ENCODE peak calls at places on chromosomes 5 and 9, in nine cellular contexts. Z is left lobe of liver, D is body of pancreas, A is NCI-H187 treated with DMSO at 0.1 percent for 48 hours, M is PC-3, F is left colon, C is HTR-8/SVneo, W is LoVo, O is cardiac muscle cell. X is an unnamed sample.

GRCh38 chr9:20508242-20508641 is 114.1 kb downstream of the MLLT3 start:
- DNase-seq in M (no peak), A (no peak), D (no peak), Z (no peak), C (no peak), F (no peak), O (no peak), W (no peak), X (peak)

GRCh38 chr5:78116167-78116566 is 178.3 kb downstream of the AP3B1 start:
- DNase-seq in W (no peak), C (no peak), M (no peak), A (no peak), Z (no peak), F (no peak), O (no peak), D (no peak), X (no peak)

GRCh38 chr5:1171340-1171941 is 30.0 kb upstream of the SLC6A19 start:
- DNase-seq in C (peak), A (no peak), F (no peak), D (peak), Z (no peak), M (peak), O (peak), W (no peak), X (no peak)

GRCh38 chr5:74334034-74334433 is 306.5 kb downstream of the ENC1 start:
- DNase-seq in C (no peak), D (no peak), Z (no peak), W (no peak), A (no peak), O (no peak), M (no peak), F (no peak), X (no peak)

GRCh38 chr5:68342693-68343092 is 127.1 kb downstream of the PIK3R1 start:
- DNase-seq in F (no peak), M (no peak), D (no peak), W (no peak), C (no peak), O (no peak), A (no peak), Z (no peak), X (no peak)

GRCh38 chr5:174571662-174572397 is 152.6 kb upstream of the MSX2 start:
- DNase-seq in M (peak), F (peak), Z (peak), C (peak), O (peak), W (peak), D (peak), A (no peak), X (no peak)

GRCh38 chr9:131590449-131590848 is 45.1 kb downstream of the PRRT1B start:
- DNase-seq in W (no peak), C (no peak), D (no peak), O (no peak), F (no peak), M (no peak), A (no peak), Z (no peak), X (peak)

GRCh38 chr9:134304306-134304705 is 21.9 kb upstream of the RXRA start:
- DNase-seq in M (no peak), C (no peak), Z (no peak), F (no peak), O (no peak), W (no peak), A (no peak), D (no peak), X (no peak)

GRCh38 chr9:108478871-108479332 is 376.9 kb downstream of the ACTL7B start:
- DNase-seq in O (peak), Z (no peak), D (no peak), W (no peak), M (peak), C (peak), A (no peak), F (no peak), X (no peak)

GRCh38 chr9:36298566-36298965 is 40.3 kb upstream of the GNE start:
- DNase-seq in C (peak), D (no peak), A (no peak), F (no peak), M (no peak), Z (no peak), W (no peak), O (peak), X (no peak)

GRCh38 chr9:28378236-28378635 is 805.0 kb upstream of the C9orf72 start:
- DNase-seq in C (no peak), F (no peak), W (no peak), D (no peak), O (peak), Z (no peak), M (no peak), A (no peak), X (no peak)

GRCh38 chr5:176652136-176652535 is 4.9 kb downstream of the TSPAN17 start:
- DNase-seq in D (no peak), F (no peak), Z (no peak), W (no peak), A (no peak), C (no peak), M (no peak), O (no peak), X (no peak)

GRCh38 chr9:81393985-81394811 is 295.1 kb downstream of the TLE1 start:
- DNase-seq in D (no peak), F (no peak), O (no peak), C (no peak), M (no peak), Z (peak), A (no peak), W (no peak), X (no peak)

GRCh38 chr5:72412283-72413055 is 92.3 kb downstream of the PTCD2 start:
- DNase-seq in F (no peak), C (peak), Z (no peak), M (peak), W (no peak), A (no peak), O (peak), D (no peak), X (no peak)

GRCh38 chr5:179146277-179146676 is 86.1 kb downstream of the ZNF354C start:
- DNase-seq in M (no peak), A (no peak), W (no peak), D (no peak), Z (no peak), C (no peak), O (no peak), F (no peak), X (no peak)

GRCh38 chr9:76756273-76756650 is 8.0 kb upstream of the PCA3 start:
- DNase-seq in F (peak), C (peak), M (peak), A (peak), O (peak), D (no peak), W (no peak), Z (no peak), X (no peak)

GRCh38 chr5:9698849-9699240 is 68.7 kb upstream of the TAS2R1 start:
- DNase-seq in O (no peak), A (no peak), C (no peak), M (no peak), F (no peak), Z (no peak), D (no peak), W (no peak), X (no peak)

GRCh38 chr9:92718086-92719001 is 46.3 kb downstream of the BICD2 start:
- DNase-seq in M (no peak), F (peak), O (no peak), Z (no peak), D (no peak), A (no peak), W (no peak), C (no peak), X (no peak)

GRCh38 chr5:127153031-127153430 is 79.7 kb upstream of the C5orf63 start:
- DNase-seq in A (no peak), C (no peak), D (no peak), M (no peak), O (no peak), W (no peak), Z (no peak), F (no peak), X (no peak)

GRCh38 chr5:45521067-45521466 is 175.1 kb downstream of the HCN1 start:
- DNase-seq in F (peak), W (no peak), M (peak), Z (peak), D (peak), O (peak), A (no peak), C (no peak), X (no peak)

GRCh38 chr9:83208065-83208850 is 145.3 kb upstream of the RASEF start:
- DNase-seq in Z (no peak), O (peak), W (no peak), F (peak), A (no peak), D (no peak), C (no peak), M (no peak), X (peak)

GRCh38 chr5:151208481-151208914 is 15.4 kb downstream of the CCDC69 start:
- DNase-seq in D (no peak), O (peak), C (no peak), Z (peak), F (no peak), M (no peak), W (no peak), A (no peak), X (no peak)

GRCh38 chr9:2420488-2421056 is 201.0 kb upstream of the VLDLR start:
- DNase-seq in W (no peak), M (no peak), F (no peak), Z (no peak), C (no peak), O (no peak), A (no peak), D (no peak), X (no peak)

GRCh38 chr9:127930298-127931091 is at the start of gene PIP5KL1:
- DNase-seq in A (no peak), D (peak), Z (no peak), O (peak), W (peak), M (peak), F (peak), C (peak), X (no peak)

GRCh38 chr5:29148073-29148472 is 2045.4 kb upstream of the CDH6 start:
- DNase-seq in D (no peak), M (no peak), Z (no peak), A (no peak), W (no peak), C (no peak), O (no peak), F (no peak), X (no peak)

GRCh38 chr9:128304971-128305288 is 17.3 kb downstream of the TRUB2 start:
- DNase-seq in C (no peak), D (no peak), M (peak), O (no peak), A (no peak), Z (no peak), W (no peak), F (no peak), X (no peak)

GRCh38 chr5:19853616-19854240 is 134.3 kb downstream of the CDH18 start:
- DNase-seq in O (peak), A (no peak), D (no peak), F (no peak), Z (no peak), C (peak), M (peak), W (no peak), X (no peak)

GRCh38 chr5:118224546-118224945 is 763.8 kb downstream of the DTWD2 start:
- DNase-seq in C (peak), W (no peak), A (no peak), M (no peak), D (no peak), F (no peak), O (no peak), Z (no peak), X (no peak)

GRCh38 chr5:72408602-72409001 is 88.4 kb downstream of the PTCD2 start:
- DNase-seq in F (no peak), M (no peak), W (no peak), O (peak), Z (no peak), C (no peak), A (no peak), D (no peak), X (no peak)

GRCh38 chr5:141713616-141714309 is 31.7 kb upstream of the ARAP3 start:
- DNase-seq in D (no peak), O (peak), Z (no peak), C (no peak), A (no peak), W (peak), M (peak), F (no peak), X (no peak)

GRCh38 chr5:143401846-143402463 is 1.5 kb downstream of the NR3C1 start:
- DNase-seq in M (peak), D (no peak), Z (no peak), O (no peak), W (no peak), A (no peak), F (no peak), C (no peak), X (no peak)

GRCh38 chr5:82885657-82886389 is 191.4 kb downstream of the TMEM167A start:
- DNase-seq in M (peak), O (no peak), W (no peak), F (no peak), C (no peak), D (peak), Z (no peak), A (no peak), X (no peak)

X was measured in GF-D8.